ENCODE peak calls at places on chromosome 1, in five cellular contexts. E is left ventricle myocardium inferior, S is osteocyte, F is ovary, K is left lung. X is an unnamed sample.

GRCh38 chr1:67771152-67771551 is 62.1 kb downstream of the GNG12 start:
- DNase-seq in S (no peak), E (no peak), F (no peak), K (no peak), X (no peak)

GRCh38 chr1:4275083-4275482 is 375.0 kb upstream of the C1orf174 start:
- DNase-seq in E (no peak), S (no peak), K (no peak), F (no peak), X (no peak)

GRCh38 chr1:227544677-227545076 is 18.7 kb upstream of the ZNF678 start:
- DNase-seq in F (peak; percentile 20), S (no peak), E (no peak), K (peak; percentile 50), X (no peak)

GRCh38 chr1:81760487-81761097 is 40.1 kb upstream of the ADGRL2 start:
- DNase-seq in K (no peak), F (no peak), S (no peak), E (no peak), X (no peak)

GRCh38 chr1:73839922-73840321 is 358.1 kb downstream of the LRRIQ3 start:
- DNase-seq in S (no peak), E (no peak), K (no peak), F (no peak), X (no peak)

GRCh38 chr1:80987106-80987505 is 813.6 kb upstream of the ADGRL2 start:
- DNase-seq in F (no peak), S (no peak), E (no peak), K (no peak), X (no peak)

GRCh38 chr1:166479052-166479631 is 312.3 kb upstream of the FAM78B start:
- DNase-seq in E (peak; percentile 21), S (no peak), F (peak; percentile 24), K (no peak), X (no peak)

GRCh38 chr1:92826792-92827191 is 5.0 kb upstream of the RPL5 start:
- DNase-seq in E (no peak), S (no peak), F (no peak), K (no peak), X (no peak)

GRCh38 chr1:115545096-115545720 is 96.6 kb upstream of the VANGL1 start:
- DNase-seq in K (no peak), E (no peak), S (no peak), F (no peak), X (no peak)

GRCh38 chr1:168752171-168752570 is 23.2 kb upstream of the DPT start:
- DNase-seq in F (no peak), S (no peak), E (no peak), K (no peak), X (no peak)

GRCh38 chr1:186574951-186575747 is 105.1 kb downstream of the PTGS2 start:
- DNase-seq in F (no peak), K (no peak), S (no peak), E (no peak), X (no peak)

GRCh38 chr1:52139817-52140540 is 1.9 kb upstream of the ZFYVE9 start:
- DNase-seq in E (no peak), F (no peak), S (no peak), K (no peak), X (no peak)

GRCh38 chr1:11059166-11059989 is 440 bp downstream of the SRM start:
- DNase-seq in E (peak; percentile 24), S (no peak), F (no peak), K (no peak), X (no peak)

GRCh38 chr1:39378377-39378776 is 113.1 kb upstream of the BMP8A start:
- DNase-seq in K (no peak), F (no peak), S (no peak), E (no peak), X (no peak)
- TF ChIP-seq CTCF in K (no peak), F (no peak), S (peak; percentile 33), E (peak; percentile 43), X (peak; percentile 44)

DNA sequence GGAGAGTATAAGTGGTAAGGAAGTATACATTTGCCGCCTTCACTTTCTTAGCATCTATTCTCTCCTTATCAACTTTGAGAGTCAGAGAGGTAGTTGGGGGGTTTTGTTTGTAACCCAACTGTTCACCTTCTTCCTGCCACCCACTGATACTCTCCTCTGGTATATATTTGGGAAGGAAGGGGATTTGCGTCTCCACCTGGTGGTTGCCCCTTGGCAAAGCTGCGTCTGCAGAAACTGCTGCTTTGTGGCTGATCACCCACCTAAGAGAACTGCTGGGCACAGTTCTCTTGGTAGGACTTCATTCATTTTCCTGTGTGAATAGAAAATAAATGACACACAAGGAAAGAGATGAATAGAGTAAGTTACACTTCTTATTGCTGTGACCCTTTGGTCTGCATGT is 87.0 kb downstream of the SYT14 start:
- DNase-seq in F (no peak), S (no peak), K (no peak), E (no peak), X (no peak)
- TF ChIP-seq CTCF in F (no peak), S (no peak), K (no peak), E (no peak), X (no peak)

GRCh38 chr1:54361342-54361741 is 44.9 kb downstream of the SSBP3 start:
- DNase-seq in E (no peak), S (no peak), F (no peak), K (no peak), X (no peak)
- TF ChIP-seq CTCF in E (peak; percentile 33), S (peak; percentile 17), F (peak; percentile 17), K (no peak), X (no peak)

GRCh38 chr1:24286246-24287010 is 32.7 kb upstream of the GRHL3 start:
- DNase-seq in S (no peak), F (no peak), E (no peak), K (no peak), X (no peak)
- TF ChIP-seq CTCF in S (no peak), F (no peak), E (no peak), K (no peak), X (no peak)

GRCh38 chr1:43285269-43285986 is at the start of gene C1orf210:
- DNase-seq in E (no peak), K (peak; percentile 93), F (no peak), S (no peak), X (no peak)
- TF ChIP-seq CTCF in E (no peak), K (no peak), F (no peak), S (no peak), X (no peak)